ENCODE peak calls at places on chromosomes 16 and 17, in nine cellular contexts. One of them, this sample, is unnamed.

GRCh38 chr17:63984651-63985386 is 12.1 kb upstream of the SCN4A start:
- DNase-seq in C1 segment of cervical spinal cord: no peak
- DNase-seq in stimulated activated CD4-positive, alpha-beta T cell treated with anti-CD3 and anti-CD28 coated beads, Interleukin-15, amount 100 ng/mL, for 1 hour: peak
- DNase-seq in OCI-LY7: no peak
- DNase-seq in GM04503: peak
- DNase-seq in T-helper 2 cell: no peak
- DNase-seq in GM19239: no peak
- DNase-seq in choroid plexus epithelial cell: peak
- DNase-seq in foreskin fibroblast: peak
- DNase-seq in this sample: peak

GRCh38 chr16:27405546-27406451 is 3.8 kb downstream of the IL21R start:
- DNase-seq in GM04503: no peak
- DNase-seq in OCI-LY7: peak
- DNase-seq in C1 segment of cervical spinal cord: no peak
- DNase-seq in choroid plexus epithelial cell: no peak
- DNase-seq in GM19239: no peak
- DNase-seq in T-helper 2 cell: peak
- DNase-seq in foreskin fibroblast: peak
- DNase-seq in stimulated activated CD4-positive, alpha-beta T cell treated with anti-CD3 and anti-CD28 coated beads, Interleukin-15, amount 100 ng/mL, for 1 hour: no peak
- DNase-seq in this sample: no peak

GRCh38 chr17:57915532-57915931 is 39.7 kb downstream of the CUEDC1 start:
- DNase-seq in GM04503: no peak
- DNase-seq in stimulated activated CD4-positive, alpha-beta T cell treated with anti-CD3 and anti-CD28 coated beads, Interleukin-15, amount 100 ng/mL, for 1 hour: no peak
- DNase-seq in choroid plexus epithelial cell: no peak
- DNase-seq in foreskin fibroblast: peak
- DNase-seq in OCI-LY7: no peak
- DNase-seq in GM19239: no peak
- DNase-seq in T-helper 2 cell: no peak
- DNase-seq in C1 segment of cervical spinal cord: no peak
- DNase-seq in this sample: no peak

GRCh38 chr16:19123535-19124178 is 9.9 kb downstream of the ITPRIPL2 start:
- DNase-seq in GM04503: no peak
- DNase-seq in choroid plexus epithelial cell: no peak
- DNase-seq in C1 segment of cervical spinal cord: no peak
- DNase-seq in OCI-LY7: no peak
- DNase-seq in stimulated activated CD4-positive, alpha-beta T cell treated with anti-CD3 and anti-CD28 coated beads, Interleukin-15, amount 100 ng/mL, for 1 hour: no peak
- DNase-seq in foreskin fibroblast: no peak
- DNase-seq in T-helper 2 cell: no peak
- DNase-seq in GM19239: no peak
- DNase-seq in this sample: no peak

GRCh38 chr16:87702325-87702811 is 63.4 kb downstream of the KLHDC4 start:
- DNase-seq in C1 segment of cervical spinal cord: no peak
- DNase-seq in GM19239: peak
- DNase-seq in foreskin fibroblast: peak
- DNase-seq in GM04503: no peak
- DNase-seq in OCI-LY7: peak
- DNase-seq in choroid plexus epithelial cell: peak
- DNase-seq in stimulated activated CD4-positive, alpha-beta T cell treated with anti-CD3 and anti-CD28 coated beads, Interleukin-15, amount 100 ng/mL, for 1 hour: no peak
- DNase-seq in T-helper 2 cell: no peak
- DNase-seq in this sample: peak

GRCh38 chr17:31499771-31500554 is 108.5 kb downstream of the RAB11FIP4 start:
- DNase-seq in T-helper 2 cell: no peak
- DNase-seq in stimulated activated CD4-positive, alpha-beta T cell treated with anti-CD3 and anti-CD28 coated beads, Interleukin-15, amount 100 ng/mL, for 1 hour: no peak
- DNase-seq in foreskin fibroblast: peak
- DNase-seq in GM19239: no peak
- DNase-seq in GM04503: no peak
- DNase-seq in choroid plexus epithelial cell: peak
- DNase-seq in OCI-LY7: no peak
- DNase-seq in C1 segment of cervical spinal cord: no peak
- DNase-seq in this sample: no peak

GRCh38 chr17:63173903-63174302 is 207.9 kb downstream of the TANC2 start:
- DNase-seq in choroid plexus epithelial cell: no peak
- DNase-seq in GM19239: no peak
- DNase-seq in foreskin fibroblast: peak
- DNase-seq in OCI-LY7: no peak
- DNase-seq in C1 segment of cervical spinal cord: no peak
- DNase-seq in T-helper 2 cell: no peak
- DNase-seq in stimulated activated CD4-positive, alpha-beta T cell treated with anti-CD3 and anti-CD28 coated beads, Interleukin-15, amount 100 ng/mL, for 1 hour: no peak
- DNase-seq in GM04503: no peak
- DNase-seq in this sample: no peak

GRCh38 chr16:19700319-19700781 is 17.7 kb downstream of the KNOP1 start:
- DNase-seq in GM19239: no peak
- DNase-seq in GM04503: no peak
- DNase-seq in T-helper 2 cell: no peak
- DNase-seq in OCI-LY7: no peak
- DNase-seq in choroid plexus epithelial cell: peak
- DNase-seq in foreskin fibroblast: peak
- DNase-seq in C1 segment of cervical spinal cord: no peak
- DNase-seq in stimulated activated CD4-positive, alpha-beta T cell treated with anti-CD3 and anti-CD28 coated beads, Interleukin-15, amount 100 ng/mL, for 1 hour: no peak
- DNase-seq in this sample: no peak

GRCh38 chr16:56897026-56897799 is 32.2 kb downstream of the SLC12A3 start:
- DNase-seq in C1 segment of cervical spinal cord: no peak
- DNase-seq in GM19239: no peak
- DNase-seq in choroid plexus epithelial cell: no peak
- DNase-seq in OCI-LY7: no peak
- DNase-seq in stimulated activated CD4-positive, alpha-beta T cell treated with anti-CD3 and anti-CD28 coated beads, Interleukin-15, amount 100 ng/mL, for 1 hour: no peak
- DNase-seq in GM04503: no peak
- DNase-seq in T-helper 2 cell: no peak
- DNase-seq in foreskin fibroblast: no peak
- DNase-seq in this sample: no peak

GRCh38 chr16:28482026-28482425 is 9.8 kb downstream of the CLN3 start:
- DNase-seq in C1 segment of cervical spinal cord: no peak
- DNase-seq in GM19239: no peak
- DNase-seq in stimulated activated CD4-positive, alpha-beta T cell treated with anti-CD3 and anti-CD28 coated beads, Interleukin-15, amount 100 ng/mL, for 1 hour: no peak
- DNase-seq in GM04503: no peak
- DNase-seq in T-helper 2 cell: no peak
- DNase-seq in foreskin fibroblast: no peak
- DNase-seq in OCI-LY7: no peak
- DNase-seq in choroid plexus epithelial cell: no peak
- DNase-seq in this sample: no peak

GRCh38 chr16:88710556-88710955 is 4.3 kb downstream of the CTU2 start:
- DNase-seq in GM19239: no peak
- DNase-seq in C1 segment of cervical spinal cord: no peak
- DNase-seq in stimulated activated CD4-positive, alpha-beta T cell treated with anti-CD3 and anti-CD28 coated beads, Interleukin-15, amount 100 ng/mL, for 1 hour: no peak
- DNase-seq in foreskin fibroblast: no peak
- DNase-seq in GM04503: no peak
- DNase-seq in OCI-LY7: no peak
- DNase-seq in T-helper 2 cell: no peak
- DNase-seq in choroid plexus epithelial cell: no peak
- DNase-seq in this sample: no peak

GRCh38 chr17:39635614-39636176 is 1.2 kb upstream of the STARD3 start:
- DNase-seq in OCI-LY7: no peak
- DNase-seq in C1 segment of cervical spinal cord: no peak
- DNase-seq in choroid plexus epithelial cell: no peak
- DNase-seq in GM04503: no peak
- DNase-seq in T-helper 2 cell: no peak
- DNase-seq in foreskin fibroblast: no peak
- DNase-seq in stimulated activated CD4-positive, alpha-beta T cell treated with anti-CD3 and anti-CD28 coated beads, Interleukin-15, amount 100 ng/mL, for 1 hour: no peak
- DNase-seq in GM19239: no peak
- DNase-seq in this sample: no peak

GRCh38 chr17:35088647-35088910 is 25.1 kb upstream of the RFFL start:
- DNase-seq in OCI-LY7: peak
- DNase-seq in choroid plexus epithelial cell: no peak
- DNase-seq in T-helper 2 cell: no peak
- DNase-seq in C1 segment of cervical spinal cord: no peak
- DNase-seq in GM04503: no peak
- DNase-seq in stimulated activated CD4-positive, alpha-beta T cell treated with anti-CD3 and anti-CD28 coated beads, Interleukin-15, amount 100 ng/mL, for 1 hour: no peak
- DNase-seq in GM19239: no peak
- DNase-seq in foreskin fibroblast: no peak
- DNase-seq in this sample: no peak

GRCh38 chr17:58028591-58028990 is 21.5 kb upstream of the SRSF1 start:
- DNase-seq in GM19239: no peak
- DNase-seq in GM04503: no peak
- DNase-seq in T-helper 2 cell: no peak
- DNase-seq in choroid plexus epithelial cell: no peak
- DNase-seq in OCI-LY7: no peak
- DNase-seq in C1 segment of cervical spinal cord: no peak
- DNase-seq in stimulated activated CD4-positive, alpha-beta T cell treated with anti-CD3 and anti-CD28 coated beads, Interleukin-15, amount 100 ng/mL, for 1 hour: no peak
- DNase-seq in foreskin fibroblast: no peak
- DNase-seq in this sample: no peak

GRCh38 chr17:37847811-37848331 is 76.3 kb upstream of the TBC1D3K start:
- DNase-seq in GM19239: no peak
- DNase-seq in OCI-LY7: no peak
- DNase-seq in GM04503: no peak
- DNase-seq in stimulated activated CD4-positive, alpha-beta T cell treated with anti-CD3 and anti-CD28 coated beads, Interleukin-15, amount 100 ng/mL, for 1 hour: no peak
- DNase-seq in T-helper 2 cell: no peak
- DNase-seq in choroid plexus epithelial cell: no peak
- DNase-seq in C1 segment of cervical spinal cord: no peak
- DNase-seq in foreskin fibroblast: no peak
- DNase-seq in this sample: no peak

GRCh38 chr17:8366231-8366630 is 10.3 kb downstream of the KRABD2 start:
- DNase-seq in choroid plexus epithelial cell: peak
- DNase-seq in C1 segment of cervical spinal cord: no peak
- DNase-seq in T-helper 2 cell: no peak
- DNase-seq in GM04503: no peak
- DNase-seq in OCI-LY7: no peak
- DNase-seq in GM19239: no peak
- DNase-seq in foreskin fibroblast: peak
- DNase-seq in stimulated activated CD4-positive, alpha-beta T cell treated with anti-CD3 and anti-CD28 coated beads, Interleukin-15, amount 100 ng/mL, for 1 hour: no peak
- DNase-seq in this sample: no peak

GRCh38 chr17:1029196-1029911 is 32.4 kb downstream of the TIMM22 start:
- DNase-seq in OCI-LY7: no peak
- DNase-seq in T-helper 2 cell: no peak
- DNase-seq in choroid plexus epithelial cell: peak
- DNase-seq in C1 segment of cervical spinal cord: no peak
- DNase-seq in GM04503: peak
- DNase-seq in foreskin fibroblast: peak
- DNase-seq in GM19239: no peak
- DNase-seq in stimulated activated CD4-positive, alpha-beta T cell treated with anti-CD3 and anti-CD28 coated beads, Interleukin-15, amount 100 ng/mL, for 1 hour: no peak
- DNase-seq in this sample: no peak

GRCh38 chr16:54657058-54657708 is 273.5 kb upstream of the IRX5 start:
- DNase-seq in foreskin fibroblast: no peak
- DNase-seq in T-helper 2 cell: no peak
- DNase-seq in choroid plexus epithelial cell: peak
- DNase-seq in GM04503: no peak
- DNase-seq in GM19239: no peak
- DNase-seq in stimulated activated CD4-positive, alpha-beta T cell treated with anti-CD3 and anti-CD28 coated beads, Interleukin-15, amount 100 ng/mL, for 1 hour: no peak
- DNase-seq in OCI-LY7: no peak
- DNase-seq in C1 segment of cervical spinal cord: no peak
- DNase-seq in this sample: no peak

GRCh38 chr17:51012538-51012937 is 108.1 kb downstream of the SPAG9 start:
- DNase-seq in GM04503: no peak
- DNase-seq in foreskin fibroblast: no peak
- DNase-seq in GM19239: no peak
- DNase-seq in OCI-LY7: no peak
- DNase-seq in C1 segment of cervical spinal cord: no peak
- DNase-seq in choroid plexus epithelial cell: no peak
- DNase-seq in stimulated activated CD4-positive, alpha-beta T cell treated with anti-CD3 and anti-CD28 coated beads, Interleukin-15, amount 100 ng/mL, for 1 hour: no peak
- DNase-seq in T-helper 2 cell: no peak
- DNase-seq in this sample: no peak

GRCh38 chr17:38339891-38340290 is 3.9 kb downstream of the GPR179 start:
- DNase-seq in GM04503: no peak
- DNase-seq in OCI-LY7: no peak
- DNase-seq in GM19239: no peak
- DNase-seq in T-helper 2 cell: no peak
- DNase-seq in choroid plexus epithelial cell: no peak
- DNase-seq in C1 segment of cervical spinal cord: no peak
- DNase-seq in stimulated activated CD4-positive, alpha-beta T cell treated with anti-CD3 and anti-CD28 coated beads, Interleukin-15, amount 100 ng/mL, for 1 hour: no peak
- DNase-seq in foreskin fibroblast: peak
- DNase-seq in this sample: no peak

GRCh38 chr17:13509561-13509960 is 92.2 kb downstream of the HS3ST3A1 start:
- DNase-seq in stimulated activated CD4-positive, alpha-beta T cell treated with anti-CD3 and anti-CD28 coated beads, Interleukin-15, amount 100 ng/mL, for 1 hour: no peak
- DNase-seq in OCI-LY7: no peak
- DNase-seq in GM19239: no peak
- DNase-seq in GM04503: no peak
- DNase-seq in C1 segment of cervical spinal cord: no peak
- DNase-seq in T-helper 2 cell: no peak
- DNase-seq in foreskin fibroblast: no peak
- DNase-seq in choroid plexus epithelial cell: peak
- DNase-seq in this sample: no peak

GRCh38 chr16:19415461-19415860 is 2.2 kb upstream of the TMC5 start:
- DNase-seq in choroid plexus epithelial cell: no peak
- DNase-seq in GM04503: no peak
- DNase-seq in stimulated activated CD4-positive, alpha-beta T cell treated with anti-CD3 and anti-CD28 coated beads, Interleukin-15, amount 100 ng/mL, for 1 hour: no peak
- DNase-seq in C1 segment of cervical spinal cord: no peak
- DNase-seq in T-helper 2 cell: no peak
- DNase-seq in foreskin fibroblast: no peak
- DNase-seq in OCI-LY7: no peak
- DNase-seq in GM19239: no peak
- DNase-seq in this sample: no peak